ENCODE peak calls at places on chromosomes 11 and 22, in nine cellular contexts. One of them, this sample, is unnamed. For H3K36me3, the result is how much of the 10 kb centered on the place peaks cover.

GRCh38 chr11:9663699-9664275 is at the start of gene SWAP70:
- DNase-seq in tibial nerve: peak
- DNase-seq in fibroblast of lung: peak
- DNase-seq in PC-3: peak
- DNase-seq in esophagus muscularis mucosa: peak
- DNase-seq in neural progenitor cell: peak
- DNase-seq in heart right ventricle: peak
- DNase-seq in pancreas: peak
- DNase-seq in breast epithelium: peak
- DNase-seq in this sample: peak

GRCh38 chr22:20517422-20517821 is 10.0 kb downstream of the MED15 start:
- DNase-seq in pancreas: no peak
- DNase-seq in tibial nerve: no peak
- DNase-seq in heart right ventricle: no peak
- DNase-seq in esophagus muscularis mucosa: no peak
- DNase-seq in breast epithelium: no peak
- DNase-seq in PC-3: no peak
- DNase-seq in neural progenitor cell: no peak
- DNase-seq in fibroblast of lung: no peak
- DNase-seq in this sample: peak

GRCh38 chr11:11265994-11266606 is 87.0 kb downstream of the CSNK2A3 start:
- DNase-seq in neural progenitor cell: peak
- DNase-seq in esophagus muscularis mucosa: no peak
- DNase-seq in heart right ventricle: peak
- DNase-seq in pancreas: peak
- DNase-seq in PC-3: peak
- DNase-seq in fibroblast of lung: no peak
- DNase-seq in breast epithelium: no peak
- DNase-seq in tibial nerve: peak
- DNase-seq in this sample: peak

GRCh38 chr11:124681421-124681820 is 7.7 kb downstream of the SPA17 start:
- DNase-seq in tibial nerve: no peak
- DNase-seq in heart right ventricle: no peak
- DNase-seq in neural progenitor cell: no peak
- DNase-seq in fibroblast of lung: no peak
- DNase-seq in breast epithelium: no peak
- DNase-seq in esophagus muscularis mucosa: no peak
- DNase-seq in pancreas: no peak
- DNase-seq in PC-3: no peak
- DNase-seq in this sample: no peak

GRCh38 chr11:63609971-63610580 is 4.2 kb downstream of the PLAAT3 start:
- DNase-seq in esophagus muscularis mucosa: no peak
- DNase-seq in neural progenitor cell: no peak
- DNase-seq in fibroblast of lung: peak
- DNase-seq in breast epithelium: no peak
- DNase-seq in PC-3: no peak
- DNase-seq in heart right ventricle: no peak
- DNase-seq in tibial nerve: no peak
- DNase-seq in pancreas: no peak
- DNase-seq in this sample: no peak

GRCh38 chr22:38782402-38783094 is 11.4 kb downstream of the DNAL4 start:
- DNase-seq in PC-3: no peak
- DNase-seq in fibroblast of lung: peak
- DNase-seq in tibial nerve: no peak
- DNase-seq in breast epithelium: no peak
- DNase-seq in pancreas: no peak
- DNase-seq in esophagus muscularis mucosa: no peak
- DNase-seq in neural progenitor cell: peak
- DNase-seq in heart right ventricle: no peak
- DNase-seq in this sample: no peak

GRCh38 chr22:29877620-29878019 is 5.4 kb upstream of the MTMR3 start:
- DNase-seq in neural progenitor cell: no peak
- DNase-seq in esophagus muscularis mucosa: no peak
- DNase-seq in heart right ventricle: no peak
- DNase-seq in fibroblast of lung: peak
- DNase-seq in PC-3: no peak
- DNase-seq in tibial nerve: no peak
- DNase-seq in breast epithelium: no peak
- DNase-seq in pancreas: no peak
- DNase-seq in this sample: peak

GRCh38 chr11:2800655-2801531 is 84.7 kb downstream of the CDKN1C start:
- DNase-seq in PC-3: no peak
- DNase-seq in tibial nerve: no peak
- DNase-seq in fibroblast of lung: no peak
- DNase-seq in esophagus muscularis mucosa: no peak
- DNase-seq in pancreas: peak
- DNase-seq in heart right ventricle: no peak
- DNase-seq in breast epithelium: peak
- DNase-seq in neural progenitor cell: no peak
- DNase-seq in this sample: no peak

GRCh38 chr11:64409278-64409677 is 50.3 kb downstream of the RPS6KA4 start:
- DNase-seq in fibroblast of lung: no peak
- DNase-seq in PC-3: no peak
- DNase-seq in neural progenitor cell: no peak
- DNase-seq in pancreas: no peak
- DNase-seq in breast epithelium: no peak
- DNase-seq in heart right ventricle: no peak
- DNase-seq in esophagus muscularis mucosa: no peak
- DNase-seq in tibial nerve: no peak
- DNase-seq in this sample: no peak

GRCh38 chr11:124760806-124761205 is 1.3 kb downstream of the ESAM start:
- DNase-seq in tibial nerve: no peak
- DNase-seq in esophagus muscularis mucosa: peak
- DNase-seq in breast epithelium: no peak
- DNase-seq in heart right ventricle: no peak
- DNase-seq in PC-3: no peak
- DNase-seq in fibroblast of lung: no peak
- DNase-seq in neural progenitor cell: no peak
- DNase-seq in pancreas: no peak
- DNase-seq in this sample: no peak

GRCh38 chr11:115873813-115874212 is 369.6 kb upstream of the CADM1 start:
- DNase-seq in fibroblast of lung: no peak
- DNase-seq in tibial nerve: no peak
- DNase-seq in breast epithelium: no peak
- DNase-seq in esophagus muscularis mucosa: no peak
- DNase-seq in neural progenitor cell: no peak
- DNase-seq in pancreas: no peak
- DNase-seq in PC-3: no peak
- DNase-seq in heart right ventricle: no peak
- DNase-seq in this sample: no peak

GRCh38 chr22:19343470-19343869 is 52.0 kb upstream of the CLTCL1 start:
- DNase-seq in fibroblast of lung: no peak
- DNase-seq in tibial nerve: no peak
- DNase-seq in neural progenitor cell: no peak
- DNase-seq in PC-3: no peak
- DNase-seq in breast epithelium: no peak
- DNase-seq in heart right ventricle: no peak
- DNase-seq in pancreas: no peak
- DNase-seq in esophagus muscularis mucosa: no peak
- DNase-seq in this sample: no peak

GRCh38 chr11:70032943-70033710 is 45.0 kb upstream of the ANO1 start:
- DNase-seq in esophagus muscularis mucosa: peak
- DNase-seq in tibial nerve: no peak
- DNase-seq in heart right ventricle: no peak
- DNase-seq in neural progenitor cell: no peak
- DNase-seq in PC-3: no peak
- DNase-seq in pancreas: no peak
- DNase-seq in fibroblast of lung: no peak
- DNase-seq in breast epithelium: no peak
- DNase-seq in this sample: no peak

GRCh38 chr11:117092951-117093590 is 5.2 kb downstream of the SIK3 start:
- DNase-seq in neural progenitor cell: no peak
- DNase-seq in breast epithelium: no peak
- DNase-seq in fibroblast of lung: no peak
- DNase-seq in tibial nerve: no peak
- DNase-seq in heart right ventricle: no peak
- DNase-seq in esophagus muscularis mucosa: no peak
- DNase-seq in pancreas: no peak
- DNase-seq in PC-3: no peak
- DNase-seq in this sample: no peak
- TF ChIP-seq CTCF in neural progenitor cell: no peak
- TF ChIP-seq CTCF in breast epithelium: no peak
- TF ChIP-seq CTCF in fibroblast of lung: no peak
- TF ChIP-seq CTCF in tibial nerve: no peak
- TF ChIP-seq CTCF in heart right ventricle: no peak
- TF ChIP-seq CTCF in esophagus muscularis mucosa: no peak
- TF ChIP-seq CTCF in pancreas: no peak
- TF ChIP-seq CTCF in PC-3: no peak
- TF ChIP-seq CTCF in this sample: no peak

DNA sequence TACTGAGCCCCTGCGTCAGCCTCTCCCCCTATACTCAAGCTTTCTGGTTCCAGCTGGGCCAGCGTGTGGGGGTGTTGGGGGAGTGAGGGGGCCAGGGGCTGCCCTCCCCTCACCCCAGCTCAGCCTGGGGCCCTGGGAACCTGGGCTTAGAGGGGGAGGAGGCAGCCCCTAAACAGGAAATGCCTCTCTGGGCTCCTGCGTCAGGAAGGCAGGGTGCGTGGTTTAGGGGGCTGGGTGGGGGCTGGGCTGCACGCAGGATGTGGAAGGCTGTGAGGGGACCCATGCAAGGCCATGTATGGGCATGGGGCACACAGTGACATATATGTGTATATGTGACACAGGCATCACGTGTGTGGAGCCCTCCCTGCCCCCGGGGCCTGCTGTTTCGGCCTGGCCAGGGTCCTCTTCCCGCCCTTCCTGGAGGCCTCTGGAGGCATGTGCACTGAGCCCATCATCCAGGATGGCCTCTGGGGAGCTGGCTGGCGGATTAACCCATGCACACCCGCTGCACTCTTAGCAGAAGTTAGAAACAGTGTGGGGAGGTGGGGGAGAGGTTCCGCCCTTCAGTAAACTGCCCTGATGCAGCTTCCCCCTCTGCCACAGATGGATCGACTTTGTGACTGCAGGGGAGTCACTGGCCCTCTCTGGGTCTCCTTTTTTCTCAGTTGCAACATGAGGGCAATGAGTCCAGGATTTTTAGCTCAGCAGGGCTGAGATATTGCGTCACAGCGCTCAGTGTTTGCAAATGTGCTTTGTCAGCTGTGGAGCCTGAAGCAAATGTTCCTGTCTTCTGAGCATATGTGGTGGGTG is 1.1 kb upstream of the CD248 start:
- DNase-seq in tibial nerve: peak
- DNase-seq in fibroblast of lung: peak
- DNase-seq in breast epithelium: no peak
- DNase-seq in PC-3: no peak
- DNase-seq in heart right ventricle: peak
- DNase-seq in esophagus muscularis mucosa: no peak
- DNase-seq in neural progenitor cell: peak
- DNase-seq in pancreas: no peak
- DNase-seq in this sample: peak
- H3K4me3 ChIP-seq in tibial nerve: no peak
- H3K4me3 ChIP-seq in fibroblast of lung: peak
- H3K4me3 ChIP-seq in breast epithelium: peak
- H3K4me3 ChIP-seq in PC-3: no peak
- H3K4me3 ChIP-seq in heart right ventricle: peak
- H3K4me3 ChIP-seq in esophagus muscularis mucosa: no peak
- H3K4me3 ChIP-seq in neural progenitor cell: no peak
- H3K4me3 ChIP-seq in pancreas: no peak
- H3K4me3 ChIP-seq in this sample: no peak

DNA sequence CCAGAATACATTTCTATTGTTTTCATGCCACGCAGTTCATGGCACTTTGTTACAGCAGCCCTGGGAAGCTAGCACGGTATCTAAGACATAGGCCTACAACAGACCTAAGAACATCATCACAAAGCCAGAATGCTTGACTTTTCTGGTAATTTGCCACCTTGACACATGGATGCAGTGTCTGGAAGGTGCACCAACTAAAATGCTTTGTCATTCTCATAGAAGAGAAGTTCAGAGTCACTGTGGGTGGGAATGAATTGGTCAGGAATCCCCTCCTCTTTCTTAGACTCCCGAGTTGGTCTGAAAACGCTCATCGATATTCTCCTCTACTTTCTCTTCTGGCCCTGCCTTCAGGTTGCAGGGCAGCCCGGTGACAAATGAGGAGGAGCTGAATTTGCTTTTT is 121.5 kb downstream of the COMMD9 start:
- DNase-seq in esophagus muscularis mucosa: no peak
- DNase-seq in PC-3: no peak
- DNase-seq in neural progenitor cell: no peak
- DNase-seq in tibial nerve: no peak
- DNase-seq in breast epithelium: no peak
- DNase-seq in heart right ventricle: no peak
- DNase-seq in pancreas: no peak
- DNase-seq in fibroblast of lung: no peak
- DNase-seq in this sample: no peak
- H3K36me3 ChIP-seq in esophagus muscularis mucosa: under half
- H3K36me3 ChIP-seq in PC-3: under half
- H3K36me3 ChIP-seq in neural progenitor cell: under half
- H3K36me3 ChIP-seq in tibial nerve: under half
- H3K36me3 ChIP-seq in breast epithelium: under half
- H3K36me3 ChIP-seq in heart right ventricle: under half
- H3K36me3 ChIP-seq in pancreas: under half
- H3K36me3 ChIP-seq in fibroblast of lung: under half
- H3K36me3 ChIP-seq in this sample: under half

GRCh38 chr11:112357488-112357887 is 96.8 kb upstream of the PLET1 start:
- DNase-seq in PC-3: no peak
- DNase-seq in breast epithelium: no peak
- DNase-seq in neural progenitor cell: no peak
- DNase-seq in esophagus muscularis mucosa: no peak
- DNase-seq in fibroblast of lung: no peak
- DNase-seq in pancreas: no peak
- DNase-seq in tibial nerve: no peak
- DNase-seq in heart right ventricle: no peak
- DNase-seq in this sample: no peak

GRCh38 chr11:112354364-112354763 is 93.7 kb upstream of the PLET1 start:
- DNase-seq in heart right ventricle: no peak
- DNase-seq in pancreas: no peak
- DNase-seq in breast epithelium: no peak
- DNase-seq in neural progenitor cell: no peak
- DNase-seq in tibial nerve: no peak
- DNase-seq in esophagus muscularis mucosa: no peak
- DNase-seq in fibroblast of lung: no peak
- DNase-seq in PC-3: no peak
- DNase-seq in this sample: no peak

GRCh38 chr11:112352907-112353306 is 92.2 kb upstream of the PLET1 start:
- DNase-seq in esophagus muscularis mucosa: no peak
- DNase-seq in PC-3: peak
- DNase-seq in heart right ventricle: no peak
- DNase-seq in fibroblast of lung: no peak
- DNase-seq in tibial nerve: no peak
- DNase-seq in pancreas: no peak
- DNase-seq in neural progenitor cell: no peak
- DNase-seq in breast epithelium: no peak
- DNase-seq in this sample: peak

GRCh38 chr11:112361396-112361795 is 100.7 kb upstream of the PLET1 start:
- DNase-seq in pancreas: no peak
- DNase-seq in tibial nerve: no peak
- DNase-seq in fibroblast of lung: no peak
- DNase-seq in esophagus muscularis mucosa: no peak
- DNase-seq in PC-3: no peak
- DNase-seq in heart right ventricle: no peak
- DNase-seq in breast epithelium: no peak
- DNase-seq in neural progenitor cell: no peak
- DNase-seq in this sample: no peak

DNA sequence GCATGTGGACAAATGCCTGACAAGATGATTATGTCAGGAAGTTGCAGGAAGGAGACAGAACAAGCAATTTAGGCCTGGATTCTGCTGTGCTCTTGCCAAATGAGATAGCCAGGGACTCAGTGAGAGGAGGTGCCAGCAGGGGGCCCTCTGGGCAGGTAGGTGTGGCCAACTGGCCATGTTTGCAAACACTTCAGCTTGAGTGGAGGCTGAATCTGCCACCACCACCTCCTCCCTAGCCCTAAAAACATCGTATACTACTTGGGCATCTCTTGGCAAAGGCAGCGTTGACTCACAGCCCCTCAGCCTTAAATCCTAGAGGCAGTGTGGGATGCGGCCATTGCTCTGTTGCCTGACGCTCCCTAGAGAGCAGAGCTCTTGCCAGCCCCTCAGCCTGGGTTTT is 95.1 kb upstream of the PLET1 start:
- DNase-seq in PC-3: peak
- DNase-seq in fibroblast of lung: peak
- DNase-seq in esophagus muscularis mucosa: no peak
- DNase-seq in heart right ventricle: no peak
- DNase-seq in neural progenitor cell: peak
- DNase-seq in breast epithelium: no peak
- DNase-seq in pancreas: no peak
- DNase-seq in tibial nerve: no peak
- DNase-seq in this sample: peak
- TF ChIP-seq CTCF in PC-3: peak
- TF ChIP-seq CTCF in fibroblast of lung: peak
- TF ChIP-seq CTCF in esophagus muscularis mucosa: no peak
- TF ChIP-seq CTCF in heart right ventricle: peak
- TF ChIP-seq CTCF in neural progenitor cell: peak
- TF ChIP-seq CTCF in breast epithelium: no peak
- TF ChIP-seq CTCF in pancreas: no peak
- TF ChIP-seq CTCF in tibial nerve: no peak
- TF ChIP-seq CTCF in this sample: peak

This sample was measured in bronchial epithelial cell.